ENCODE peak calls at places on chromosome 6, in four cellular contexts. I is cardiac muscle cell, C is NCI-H1105, S is lung microvascular endothelial cell. Q is an unnamed sample.
A peak's percentile ranks its signal among the peaks of the same experiment; 100 is the strongest.

GRCh38 chr6:12865782-12866181 is 149.2 kb downstream of the PHACTR1 start:
- DNase-seq in I (no peak), C (no peak), S (no peak), Q (no peak)

GRCh38 chr6:42532038-42532669 is 31.7 kb upstream of the UBR2 start:
- DNase-seq in I (peak; percentile 80), C (peak; percentile 48), S (peak; percentile 78), Q (peak; percentile 6)

GRCh38 chr6:90263653-90264052 is 33.0 kb downstream of the BACH2 start:
- DNase-seq in I (no peak), C (no peak), S (no peak), Q (peak; percentile 5)

GRCh38 chr6:136822051-136822378 is 377 bp upstream of the PEX7 start:
- DNase-seq in I (peak; percentile 62), C (no peak), S (peak; percentile 57), Q (no peak)

GRCh38 chr6:121314407-121315112 is 19.7 kb downstream of the TBC1D32 start:
- DNase-seq in I (no peak), C (no peak), S (no peak), Q (no peak)

GRCh38 chr6:170082531-170083187 is 208.2 kb downstream of the DLL1 start:
- DNase-seq in I (no peak), C (no peak), S (no peak), Q (no peak)

GRCh38 chr6:91149914-91150674 is 563.2 kb upstream of the MAP3K7 start:
- DNase-seq in I (peak; percentile 68), C (no peak), S (no peak), Q (no peak)

GRCh38 chr6:128509709-128510108 is 10.7 kb downstream of the PTPRK start:
- DNase-seq in I (no peak), C (no peak), S (peak; percentile 59), Q (no peak)

GRCh38 chr6:9657994-9658393 is 756.9 kb downstream of the TFAP2A start:
- DNase-seq in I (no peak), C (no peak), S (no peak), Q (no peak)

GRCh38 chr6:65979120-65979519 is 272.1 kb upstream of the EYS start:
- DNase-seq in I (no peak), C (no peak), S (no peak), Q (no peak)

GRCh38 chr6:160919713-160920112 is 71.9 kb upstream of the MAP3K4 start:
- DNase-seq in I (peak; percentile 84), C (no peak), S (no peak), Q (no peak)

GRCh38 chr6:142943746-142944125 is 1.2 kb downstream of the HIVEP2 start:
- DNase-seq in I (peak; percentile 62), C (no peak), S (peak; percentile 14), Q (peak; percentile 24)

GRCh38 chr6:151842816-151843215 is 35.3 kb downstream of the ESR1 start:
- DNase-seq in I (no peak), C (no peak), S (no peak), Q (no peak)

GRCh38 chr6:73733791-73734190 is 37.8 kb downstream of the CD109 start:
- DNase-seq in I (no peak), C (no peak), S (no peak), Q (no peak)

GRCh38 chr6:111576302-111576701 is 29.4 kb downstream of the TRAF3IP2 start:
- DNase-seq in I (peak; percentile 52), C (no peak), S (no peak), Q (peak; percentile 33)

GRCh38 chr6:107894821-107895396 is 63.1 kb downstream of the SEC63 start:
- DNase-seq in I (no peak), C (no peak), S (no peak), Q (no peak)

GRCh38 chr6:127641905-127642304 is 64.9 kb downstream of the C6orf58 start:
- DNase-seq in I (peak; percentile 51), C (peak; percentile 14), S (peak; percentile 37), Q (no peak)

GRCh38 chr6:28940294-28940858 is 16.6 kb upstream of the TRIM27 start:
- DNase-seq in I (no peak), C (peak; percentile 49), S (no peak), Q (no peak)

GRCh38 chr6:34992353-34992752 is 103.3 kb downstream of the ANKS1A start:
- DNase-seq in I (no peak), C (peak; percentile 66), S (no peak), Q (peak; percentile 91)

GRCh38 chr6:41736800-41737555 is 1.6 kb upstream of the TFEB start:
- DNase-seq in I (no peak), C (no peak), S (no peak), Q (no peak)

GRCh38 chr6:36336779-36337194 is at the start of gene BNIP5:
- DNase-seq in I (no peak), C (no peak), S (no peak), Q (no peak)

GRCh38 chr6:158073776-158074175 is 92.1 kb downstream of the SYNJ2 start:
- DNase-seq in I (peak; percentile 50), C (peak; percentile 69), S (no peak), Q (no peak)

GRCh38 chr6:117389227-117390057 is 36.3 kb downstream of the ROS1 start:
- DNase-seq in I (peak; percentile 6), C (no peak), S (no peak), Q (no peak)

GRCh38 chr6:31474871-31475286 is 23.1 kb upstream of the MICB start:
- DNase-seq in I (no peak), C (no peak), S (no peak), Q (no peak)

GRCh38 chr6:169316651-169317050 is 63.0 kb upstream of the THBS2 start:
- DNase-seq in I (no peak), C (no peak), S (no peak), Q (no peak)

GRCh38 chr6:93177451-93177850 is 241.9 kb downstream of the EPHA7 start:
- DNase-seq in I (no peak), C (no peak), S (no peak), Q (no peak)

GRCh38 chr6:151482290-151482689 is 11.5 kb upstream of the CCDC170 start:
- DNase-seq in I (peak; percentile 58), C (no peak), S (peak; percentile 54), Q (no peak)